ENCODE peak calls at places on chromosomes 2 and 18, in nine cellular contexts. One of them, this sample, is unnamed.

GRCh38 chr2:55419236-55419513 is 481 bp downstream of the CCDC88A start:
- DNase-seq in ovary: no peak
- DNase-seq in breast epithelium: no peak
- DNase-seq in osteoblast: no peak
- DNase-seq in Peyer's patch: no peak
- DNase-seq in fibroblast of lung: peak; percentile 38
- DNase-seq in astrocyte: peak; percentile 27
- DNase-seq in cardiac muscle cell: no peak
- DNase-seq in heart right ventricle: peak; percentile 24
- DNase-seq in this sample: no peak

GRCh38 chr2:231925303-231926179 is 655 bp downstream of the NPPC start:
- DNase-seq in cardiac muscle cell: peak; percentile 94
- DNase-seq in heart right ventricle: peak; percentile 87
- DNase-seq in astrocyte: peak; percentile 68
- DNase-seq in Peyer's patch: peak; percentile 88
- DNase-seq in breast epithelium: peak; percentile 72
- DNase-seq in fibroblast of lung: peak; percentile 77
- DNase-seq in osteoblast: peak; percentile 100
- DNase-seq in ovary: peak; percentile 92
- DNase-seq in this sample: peak; percentile 80

GRCh38 chr2:164388511-164388910 is 232.8 kb downstream of the GRB14 start:
- DNase-seq in fibroblast of lung: peak; percentile 96
- DNase-seq in osteoblast: no peak
- DNase-seq in astrocyte: peak; percentile 92
- DNase-seq in breast epithelium: no peak
- DNase-seq in Peyer's patch: no peak
- DNase-seq in cardiac muscle cell: peak; percentile 5
- DNase-seq in heart right ventricle: no peak
- DNase-seq in ovary: no peak
- DNase-seq in this sample: no peak

GRCh38 chr2:16184945-16185660 is 244.8 kb downstream of the MYCN start:
- DNase-seq in fibroblast of lung: no peak
- DNase-seq in breast epithelium: no peak
- DNase-seq in Peyer's patch: no peak
- DNase-seq in cardiac muscle cell: no peak
- DNase-seq in heart right ventricle: no peak
- DNase-seq in astrocyte: no peak
- DNase-seq in osteoblast: no peak
- DNase-seq in ovary: no peak
- DNase-seq in this sample: no peak

GRCh38 chr18:21686282-21687105 is 18.1 kb downstream of the ABHD3 start:
- DNase-seq in cardiac muscle cell: peak; percentile 17
- DNase-seq in heart right ventricle: no peak
- DNase-seq in Peyer's patch: peak; percentile 66
- DNase-seq in breast epithelium: no peak
- DNase-seq in osteoblast: no peak
- DNase-seq in astrocyte: no peak
- DNase-seq in ovary: no peak
- DNase-seq in fibroblast of lung: peak; percentile 24
- DNase-seq in this sample: no peak

GRCh38 chr18:51890762-51891161 is 449.2 kb upstream of the DCC start:
- DNase-seq in Peyer's patch: peak; percentile 68
- DNase-seq in heart right ventricle: no peak
- DNase-seq in osteoblast: no peak
- DNase-seq in astrocyte: peak; percentile 16
- DNase-seq in cardiac muscle cell: no peak
- DNase-seq in breast epithelium: peak; percentile 35
- DNase-seq in fibroblast of lung: peak; percentile 37
- DNase-seq in ovary: no peak
- DNase-seq in this sample: no peak

GRCh38 chr2:19674051-19675002 is 227.5 kb downstream of the TTC32 start:
- DNase-seq in cardiac muscle cell: no peak
- DNase-seq in ovary: no peak
- DNase-seq in heart right ventricle: no peak
- DNase-seq in osteoblast: no peak
- DNase-seq in Peyer's patch: no peak
- DNase-seq in astrocyte: no peak
- DNase-seq in fibroblast of lung: no peak
- DNase-seq in breast epithelium: no peak
- DNase-seq in this sample: no peak

GRCh38 chr18:7840445-7840844 is 273.3 kb downstream of the PTPRM start:
- DNase-seq in cardiac muscle cell: no peak
- DNase-seq in osteoblast: no peak
- DNase-seq in ovary: no peak
- DNase-seq in fibroblast of lung: no peak
- DNase-seq in Peyer's patch: no peak
- DNase-seq in astrocyte: no peak
- DNase-seq in heart right ventricle: no peak
- DNase-seq in breast epithelium: no peak
- DNase-seq in this sample: no peak

GRCh38 chr18:75592527-75592926 is 165.0 kb upstream of the SMIM21 start:
- DNase-seq in Peyer's patch: no peak
- DNase-seq in ovary: no peak
- DNase-seq in cardiac muscle cell: no peak
- DNase-seq in breast epithelium: no peak
- DNase-seq in fibroblast of lung: peak; percentile 6
- DNase-seq in astrocyte: no peak
- DNase-seq in osteoblast: no peak
- DNase-seq in heart right ventricle: no peak
- DNase-seq in this sample: no peak

GRCh38 chr2:102304268-102304667 is 7.1 kb upstream of the IL1RL1 start:
- DNase-seq in breast epithelium: no peak
- DNase-seq in cardiac muscle cell: no peak
- DNase-seq in astrocyte: peak; percentile 48
- DNase-seq in osteoblast: no peak
- DNase-seq in heart right ventricle: no peak
- DNase-seq in ovary: no peak
- DNase-seq in fibroblast of lung: peak; percentile 64
- DNase-seq in Peyer's patch: no peak
- DNase-seq in this sample: no peak

GRCh38 chr2:110883401-110883800 is 151.0 kb downstream of the ACOXL start:
- DNase-seq in breast epithelium: no peak
- DNase-seq in astrocyte: peak; percentile 27
- DNase-seq in ovary: no peak
- DNase-seq in cardiac muscle cell: no peak
- DNase-seq in osteoblast: peak; percentile 70
- DNase-seq in Peyer's patch: no peak
- DNase-seq in heart right ventricle: no peak
- DNase-seq in fibroblast of lung: peak; percentile 45
- DNase-seq in this sample: no peak

GRCh38 chr2:39625193-39625926 is 40.4 kb upstream of the TMEM178A start:
- DNase-seq in astrocyte: no peak
- DNase-seq in Peyer's patch: no peak
- DNase-seq in heart right ventricle: no peak
- DNase-seq in osteoblast: peak; percentile 49
- DNase-seq in ovary: no peak
- DNase-seq in cardiac muscle cell: no peak
- DNase-seq in fibroblast of lung: no peak
- DNase-seq in breast epithelium: no peak
- DNase-seq in this sample: no peak

GRCh38 chr2:88638743-88639142 is 11.5 kb upstream of the EIF2AK3 start:
- DNase-seq in osteoblast: no peak
- DNase-seq in cardiac muscle cell: no peak
- DNase-seq in fibroblast of lung: peak; percentile 71
- DNase-seq in astrocyte: peak; percentile 67
- DNase-seq in heart right ventricle: no peak
- DNase-seq in breast epithelium: no peak
- DNase-seq in ovary: no peak
- DNase-seq in Peyer's patch: no peak
- DNase-seq in this sample: no peak

GRCh38 chr2:27977623-27978312 is 87.2 kb downstream of the BABAM2 start:
- DNase-seq in Peyer's patch: no peak
- DNase-seq in ovary: no peak
- DNase-seq in osteoblast: peak; percentile 43
- DNase-seq in heart right ventricle: no peak
- DNase-seq in astrocyte: peak; percentile 97
- DNase-seq in breast epithelium: no peak
- DNase-seq in fibroblast of lung: peak; percentile 97
- DNase-seq in cardiac muscle cell: no peak
- DNase-seq in this sample: no peak

GRCh38 chr2:59249441-59250330 is 1008.6 kb upstream of the FANCL start:
- DNase-seq in astrocyte: no peak
- DNase-seq in cardiac muscle cell: no peak
- DNase-seq in ovary: no peak
- DNase-seq in breast epithelium: no peak
- DNase-seq in Peyer's patch: no peak
- DNase-seq in osteoblast: no peak
- DNase-seq in fibroblast of lung: no peak
- DNase-seq in heart right ventricle: no peak
- DNase-seq in this sample: no peak

GRCh38 chr2:17657759-17658158 is 95.9 kb downstream of the SMC6 start:
- DNase-seq in astrocyte: no peak
- DNase-seq in Peyer's patch: no peak
- DNase-seq in cardiac muscle cell: no peak
- DNase-seq in ovary: no peak
- DNase-seq in heart right ventricle: no peak
- DNase-seq in fibroblast of lung: no peak
- DNase-seq in breast epithelium: no peak
- DNase-seq in osteoblast: no peak
- DNase-seq in this sample: no peak

GRCh38 chr2:206442854-206443734 is at the start of gene ADAM23:
- DNase-seq in astrocyte: peak; percentile 32
- DNase-seq in fibroblast of lung: peak; percentile 61
- DNase-seq in breast epithelium: no peak
- DNase-seq in Peyer's patch: peak; percentile 56
- DNase-seq in heart right ventricle: peak; percentile 67
- DNase-seq in osteoblast: peak; percentile 97
- DNase-seq in ovary: peak; percentile 79
- DNase-seq in cardiac muscle cell: peak; percentile 74
- DNase-seq in this sample: no peak

GRCh38 chr2:101696272-101697123 is 1.0 kb upstream of the MAP4K4 start:
- DNase-seq in cardiac muscle cell: peak; percentile 13
- DNase-seq in heart right ventricle: no peak
- DNase-seq in breast epithelium: no peak
- DNase-seq in fibroblast of lung: no peak
- DNase-seq in Peyer's patch: no peak
- DNase-seq in osteoblast: peak; percentile 73
- DNase-seq in ovary: peak; percentile 49
- DNase-seq in astrocyte: no peak
- DNase-seq in this sample: peak; percentile 70

GRCh38 chr2:64454316-64455030 is 511 bp downstream of the LGALSL start:
- DNase-seq in ovary: peak; percentile 83
- DNase-seq in osteoblast: peak; percentile 95
- DNase-seq in astrocyte: peak; percentile 47
- DNase-seq in breast epithelium: peak; percentile 35
- DNase-seq in fibroblast of lung: peak; percentile 66
- DNase-seq in cardiac muscle cell: peak; percentile 83
- DNase-seq in heart right ventricle: peak; percentile 59
- DNase-seq in Peyer's patch: peak; percentile 67
- DNase-seq in this sample: peak; percentile 78

GRCh38 chr2:20573611-20574422 is 77.1 kb downstream of the HS1BP3 start:
- DNase-seq in fibroblast of lung: peak; percentile 94
- DNase-seq in osteoblast: peak; percentile 82
- DNase-seq in cardiac muscle cell: no peak
- DNase-seq in ovary: peak; percentile 74
- DNase-seq in heart right ventricle: no peak
- DNase-seq in Peyer's patch: peak; percentile 59
- DNase-seq in breast epithelium: peak; percentile 56
- DNase-seq in astrocyte: peak; percentile 95
- DNase-seq in this sample: no peak

GRCh38 chr2:36889782-36890181 is 76.6 kb downstream of the STRN start:
- DNase-seq in Peyer's patch: no peak
- DNase-seq in cardiac muscle cell: no peak
- DNase-seq in osteoblast: peak; percentile 91
- DNase-seq in heart right ventricle: no peak
- DNase-seq in astrocyte: peak; percentile 96
- DNase-seq in breast epithelium: no peak
- DNase-seq in ovary: no peak
- DNase-seq in fibroblast of lung: peak; percentile 96
- DNase-seq in this sample: no peak

GRCh38 chr2:43349944-43350343 is 123.5 kb upstream of the ZFP36L2 start:
- DNase-seq in breast epithelium: no peak
- DNase-seq in Peyer's patch: no peak
- DNase-seq in astrocyte: no peak
- DNase-seq in cardiac muscle cell: no peak
- DNase-seq in heart right ventricle: no peak
- DNase-seq in ovary: no peak
- DNase-seq in osteoblast: no peak
- DNase-seq in fibroblast of lung: no peak
- DNase-seq in this sample: no peak
- H3K4me1 ChIP-seq in breast epithelium: peaks cover 5% of the 10 kb centered on the region
- H3K4me1 ChIP-seq in Peyer's patch: peaks cover 19% of the 10 kb centered on the region
- H3K4me1 ChIP-seq in astrocyte: peaks cover 10% of the 10 kb centered on the region
- H3K4me1 ChIP-seq in cardiac muscle cell: peaks cover 51% of the 10 kb centered on the region
- H3K4me1 ChIP-seq in heart right ventricle: peaks cover 65% of the 10 kb centered on the region
- H3K4me1 ChIP-seq in ovary: peaks cover 29% of the 10 kb centered on the region
- H3K4me1 ChIP-seq in osteoblast: peaks cover 9% of the 10 kb centered on the region
- H3K4me1 ChIP-seq in fibroblast of lung: peaks cover 11% of the 10 kb centered on the region
- H3K4me1 ChIP-seq in this sample: peaks cover 9% of the 10 kb centered on the region

GRCh38 chr2:115833196-115833595 is 1390.8 kb downstream of the DPP10 start:
- DNase-seq in ovary: no peak
- DNase-seq in breast epithelium: no peak
- DNase-seq in cardiac muscle cell: no peak
- DNase-seq in astrocyte: no peak
- DNase-seq in heart right ventricle: no peak
- DNase-seq in fibroblast of lung: no peak
- DNase-seq in Peyer's patch: no peak
- DNase-seq in osteoblast: no peak
- DNase-seq in this sample: no peak
- TF ChIP-seq CTCF in ovary: no peak
- TF ChIP-seq CTCF in breast epithelium: no peak
- TF ChIP-seq CTCF in cardiac muscle cell: no peak
- TF ChIP-seq CTCF in astrocyte: no peak
- TF ChIP-seq CTCF in heart right ventricle: no peak
- TF ChIP-seq CTCF in fibroblast of lung: no peak
- TF ChIP-seq CTCF in Peyer's patch: no peak
- TF ChIP-seq CTCF in osteoblast: no peak
- TF ChIP-seq CTCF in this sample: no peak

DNA sequence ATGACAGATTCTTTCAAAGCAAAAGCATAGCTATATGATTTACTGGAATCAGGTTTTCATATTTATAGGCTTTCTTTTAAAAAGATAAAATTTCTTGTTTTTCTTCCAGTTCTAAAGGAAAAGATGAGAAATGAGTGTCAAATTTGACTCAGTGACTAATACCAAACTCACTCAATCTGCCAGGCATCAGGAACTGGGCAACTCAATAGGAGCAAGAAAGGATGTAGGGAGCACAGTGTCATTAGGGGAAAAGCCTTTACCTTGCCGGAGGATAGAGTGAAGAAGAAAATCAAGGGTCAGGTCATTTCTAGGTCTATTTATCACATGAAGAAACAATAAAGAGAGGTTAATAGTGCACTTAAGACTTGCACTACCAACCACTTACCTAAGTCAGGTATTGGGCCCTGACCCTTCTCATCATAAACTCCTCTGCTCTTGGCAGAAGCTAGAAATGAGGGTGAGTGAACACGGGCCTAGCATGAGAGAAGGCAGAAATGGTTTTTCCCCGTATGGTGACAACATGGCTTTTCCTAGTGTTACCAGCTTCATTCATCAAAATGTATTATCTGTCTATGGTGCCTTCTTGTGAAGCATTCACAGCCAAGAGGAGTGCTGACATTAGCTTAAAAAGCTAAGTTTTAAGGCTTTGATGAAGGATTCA is 151.0 kb downstream of the ARHGAP15 start:
- DNase-seq in osteoblast: no peak
- DNase-seq in astrocyte: no peak
- DNase-seq in breast epithelium: no peak
- DNase-seq in ovary: no peak
- DNase-seq in fibroblast of lung: no peak
- DNase-seq in Peyer's patch: no peak
- DNase-seq in heart right ventricle: no peak
- DNase-seq in cardiac muscle cell: no peak
- DNase-seq in this sample: no peak
- H3K4me1 ChIP-seq in osteoblast: no peaks in the 10 kb centered on the region
- H3K4me1 ChIP-seq in astrocyte: no peaks in the 10 kb centered on the region
- H3K4me1 ChIP-seq in breast epithelium: no peaks in the 10 kb centered on the region
- H3K4me1 ChIP-seq in ovary: no peaks in the 10 kb centered on the region
- H3K4me1 ChIP-seq in fibroblast of lung: no peaks in the 10 kb centered on the region
- H3K4me1 ChIP-seq in Peyer's patch: no peaks in the 10 kb centered on the region
- H3K4me1 ChIP-seq in heart right ventricle: no peaks in the 10 kb centered on the region
- H3K4me1 ChIP-seq in cardiac muscle cell: no peaks in the 10 kb centered on the region
- H3K4me1 ChIP-seq in this sample: no peaks in the 10 kb centered on the region

GRCh38 chr2:121689356-121689755 is 40.1 kb upstream of the CLASP1 start:
- DNase-seq in ovary: no peak
- DNase-seq in fibroblast of lung: peak; percentile 46
- DNase-seq in heart right ventricle: no peak
- DNase-seq in astrocyte: peak; percentile 44
- DNase-seq in breast epithelium: no peak
- DNase-seq in Peyer's patch: no peak
- DNase-seq in osteoblast: no peak
- DNase-seq in cardiac muscle cell: peak; percentile 19
- DNase-seq in this sample: no peak
- TF ChIP-seq CTCF in ovary: no peak
- TF ChIP-seq CTCF in fibroblast of lung: peak; percentile 60
- TF ChIP-seq CTCF in heart right ventricle: no peak
- TF ChIP-seq CTCF in astrocyte: peak; percentile 34
- TF ChIP-seq CTCF in breast epithelium: no peak
- TF ChIP-seq CTCF in Peyer's patch: peak; percentile 36
- TF ChIP-seq CTCF in osteoblast: peak; percentile 58
- TF ChIP-seq CTCF in cardiac muscle cell: peak; percentile 43
- TF ChIP-seq CTCF in this sample: no peak

This sample was measured in ascending aorta.